ENCODE peak calls at places on chromosomes 6 and 20, in seven cellular contexts. U is mucosa of descending colon; C is cardiac fibroblast; A is glutamatergic neuron; Y is activated T-helper 1 cell treated with anti-CD3 and anti-CD28 coated beads, Interleukin-12 subunit alpha, Interleukin-12 subunit beta, Interleukin-2, Interleukin-4 antibody, amounts not matched to agents 30 ng/mL and 10 ng/mL and 1 ng/mL, durations not matched to agents 14 hours and 24 hours and 36 hours; Z is H9; X is T follicular helper cell. R is an unnamed sample.
A peak's percentile ranks its signal among the peaks of the same experiment; 100 is the strongest.

GRCh38 chr6:20757761-20758160 is 223.5 kb downstream of the CDKAL1 start:
- DNase-seq in Z (no peak), C (peak; percentile 59), Y (no peak), A (no peak), X (no peak), U (no peak), R (no peak)

GRCh38 chr20:58718121-58718563 is 25.5 kb downstream of the NPEPL1 start:
- DNase-seq in C (no peak), A (no peak), X (no peak), U (no peak), Z (peak; percentile 19), Y (no peak), R (no peak)

GRCh38 chr6:44253307-44254101 is 3.8 kb downstream of the SLC35B2 start:
- DNase-seq in Z (peak; percentile 75), U (peak; percentile 76), C (peak; percentile 52), Y (no peak), X (peak; percentile 58), A (peak; percentile 75), R (no peak)

GRCh38 chr20:31670371-31671228 is 32.9 kb downstream of the COX4I2 start:
- DNase-seq in U (peak; percentile 71), Z (no peak), Y (no peak), X (no peak), A (no peak), C (no peak), R (peak; percentile 65)

GRCh38 chr6:138662474-138662873 is 111.1 kb upstream of the CCDC28A start:
- DNase-seq in A (no peak), U (no peak), Z (no peak), Y (no peak), X (no peak), C (peak; percentile 77), R (no peak)

GRCh38 chr20:58008866-58009265 is 219.6 kb downstream of the ANKRD60 start:
- DNase-seq in X (no peak), U (no peak), Z (no peak), C (no peak), Y (no peak), A (no peak), R (no peak)

GRCh38 chr6:17186925-17187324 is 85.1 kb downstream of the STMND1 start:
- DNase-seq in U (no peak), Z (no peak), Y (no peak), A (no peak), X (no peak), C (no peak), R (no peak)

GRCh38 chr6:53327017-53327395 is 21.7 kb downstream of the ELOVL5 start:
- DNase-seq in U (no peak), Y (no peak), Z (no peak), A (no peak), C (peak; percentile 29), X (no peak), R (no peak)

GRCh38 chr6:110185879-110186278 is 5.7 kb downstream of the CDC40 start:
- DNase-seq in Z (no peak), U (no peak), A (no peak), Y (no peak), X (no peak), C (no peak), R (no peak)

GRCh38 chr6:4607026-4607704 is 169.0 kb upstream of the CDYL start:
- DNase-seq in X (no peak), Y (no peak), A (no peak), U (peak; percentile 50), Z (no peak), C (peak; percentile 70), R (peak; percentile 50)

GRCh38 chr6:108559884-108560462 is 744 bp upstream of the FOXO3 start:
- DNase-seq in X (no peak), Y (no peak), C (peak; percentile 68), Z (peak; percentile 74), U (peak; percentile 65), A (peak; percentile 73), R (no peak)

GRCh38 chr6:69866351-69867074 is at the start of gene COL19A1:
- DNase-seq in U (peak; percentile 21), C (peak; percentile 19), X (no peak), Z (peak; percentile 56), Y (peak; percentile 1), A (peak; percentile 37), R (peak; percentile 1)

GRCh38 chr6:48986803-48987202 is 476.2 kb downstream of the MMUT start:
- DNase-seq in C (no peak), A (no peak), U (peak; percentile 64), Z (no peak), Y (no peak), X (no peak), R (no peak)

GRCh38 chr6:167287513-167288048 is 3.5 kb upstream of the UNC93A start:
- DNase-seq in X (no peak), Z (no peak), Y (no peak), U (no peak), C (no peak), A (no peak), R (no peak)

GRCh38 chr20:14764511-14765369 is 427.3 kb upstream of the FLRT3 start:
- DNase-seq in Y (no peak), A (no peak), X (no peak), C (no peak), Z (no peak), U (peak; percentile 66), R (no peak)